ENCODE peak calls at places on chromosomes 3 and 15, in seven cellular contexts. Q is HCT116; K is transverse colon; X is sigmoid colon; G is B cell; J is astrocyte of the spinal cord; W is CD4-positive, alpha-beta T cell. D is an unnamed sample.

GRCh38 chr3:124701687-124702086 is 28.6 kb upstream of the UMPS start:
- DNase-seq in Q (no peak), J (peak; percentile 73), K (no peak), W (no peak), X (no peak), G (no peak), D (no peak)

GRCh38 chr15:100863406-100864198 is 16.0 kb upstream of the ALDH1A3 start:
- DNase-seq in K (peak; percentile 51), G (no peak), X (peak; percentile 86), J (no peak), Q (no peak), W (no peak), D (no peak)

GRCh38 chr3:140207541-140207940 is 272.6 kb downstream of the CLSTN2 start:
- DNase-seq in W (no peak), K (no peak), G (no peak), Q (no peak), J (no peak), X (no peak), D (no peak)

GRCh38 chr3:170634663-170635096 is 48.8 kb upstream of the SLC7A14 start:
- DNase-seq in G (no peak), W (no peak), Q (no peak), K (no peak), J (no peak), X (no peak), D (no peak)

GRCh38 chr15:59746777-59747176 is 57.7 kb upstream of the BNIP2 start:
- DNase-seq in G (no peak), Q (no peak), J (no peak), W (no peak), X (no peak), K (no peak), D (no peak)

GRCh38 chr3:30655187-30655812 is 48.9 kb downstream of the TGFBR2 start:
- DNase-seq in J (peak; percentile 92), W (no peak), G (no peak), Q (no peak), X (no peak), K (no peak), D (no peak)

GRCh38 chr3:22634450-22634849 is 568.7 kb upstream of the UBE2E2 start:
- DNase-seq in K (no peak), W (no peak), J (no peak), Q (no peak), G (no peak), X (no peak), D (no peak)

GRCh38 chr3:66809579-66809958 is 188.5 kb upstream of the KBTBD8 start:
- DNase-seq in K (no peak), Q (no peak), J (no peak), X (no peak), G (no peak), W (no peak), D (no peak)

GRCh38 chr3:78163379-78163778 is 1123.5 kb downstream of the ROBO2 start:
- DNase-seq in X (no peak), G (no peak), W (no peak), Q (no peak), J (peak; percentile 23), K (no peak), D (no peak)

GRCh38 chr15:63833246-63833696 is 477 bp downstream of the HERC1 start:
- DNase-seq in Q (no peak), K (peak; percentile 50), X (peak; percentile 73), J (peak; percentile 52), G (peak; percentile 62), W (no peak), D (peak; percentile 35)

GRCh38 chr15:91524534-91524933 is 329.0 kb upstream of the SLCO3A1 start:
- DNase-seq in G (no peak), W (no peak), J (no peak), X (no peak), K (no peak), Q (no peak), D (no peak)

GRCh38 chr3:126104742-126105605 is 21.1 kb upstream of the SLC41A3 start:
- DNase-seq in K (no peak), W (no peak), G (no peak), J (no peak), X (peak; percentile 58), Q (no peak), D (no peak)

GRCh38 chr3:140053011-140053702 is 118.2 kb downstream of the CLSTN2 start:
- DNase-seq in W (no peak), X (no peak), K (peak; percentile 57), J (no peak), Q (no peak), G (no peak), D (no peak)

GRCh38 chr15:62737551-62737950 is 305.0 kb upstream of the TPM1 start:
- DNase-seq in G (no peak), X (no peak), K (no peak), W (no peak), J (peak; percentile 6), Q (no peak), D (no peak)

DNA sequence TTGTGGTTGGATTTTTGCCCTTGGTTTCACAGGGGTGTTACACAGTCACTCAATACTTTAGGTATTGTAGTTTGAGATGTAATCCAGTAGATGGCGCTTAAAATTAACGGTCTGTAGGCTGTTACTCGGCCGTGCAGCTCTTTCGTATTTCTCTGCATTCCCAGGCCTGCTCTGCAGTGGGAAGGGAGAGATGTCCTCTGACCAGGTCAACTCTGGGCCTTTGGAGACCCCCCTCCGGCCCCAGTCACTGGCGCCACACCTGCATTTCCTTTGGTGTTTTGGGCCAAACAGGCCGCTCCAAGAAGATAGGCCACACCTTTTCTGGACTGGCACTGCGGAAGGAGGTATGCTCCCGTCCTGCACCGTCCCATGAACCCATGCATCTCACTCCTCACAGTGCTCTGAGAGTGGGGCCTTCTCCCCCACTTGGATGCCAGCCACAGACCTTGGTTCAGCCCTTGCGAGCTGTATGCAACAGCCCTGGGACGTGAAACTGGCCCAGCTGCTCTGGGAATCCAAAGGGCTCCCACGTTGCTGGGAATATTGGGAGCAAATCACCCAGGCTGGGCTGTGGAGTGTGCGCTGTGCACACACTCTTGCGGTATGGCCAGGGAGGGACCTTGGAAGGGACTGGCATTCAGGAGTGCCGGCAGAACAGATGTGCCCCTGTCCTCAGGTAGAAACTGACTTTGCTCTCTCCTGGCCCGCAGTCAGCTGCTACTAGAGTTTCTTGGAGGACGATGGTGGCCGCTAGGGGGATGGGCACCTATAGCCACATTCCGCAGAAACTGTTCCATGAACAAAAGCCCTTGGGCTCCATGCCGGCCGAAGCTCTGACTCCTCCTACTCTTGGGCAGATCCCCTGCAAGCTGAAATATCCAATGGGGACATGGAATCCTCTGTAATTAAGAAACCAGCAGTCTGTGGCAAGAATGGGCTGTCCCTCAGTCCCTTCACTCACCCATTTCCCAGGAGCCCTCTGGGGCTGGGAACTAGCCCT is 410.5 kb upstream of the CADM2 start:
- DNase-seq in W (no peak), K (no peak), Q (no peak), G (no peak), X (peak; percentile 52), J (peak; percentile 14), D (no peak)
- TF ChIP-seq CTCF in W (no peak), K (peak; percentile 43), Q (no peak), G (no peak), X (no peak), J (peak; percentile 51), D (peak; percentile 65)

GRCh38 chr3:123447749-123448502 is 964 bp downstream of the ADCY5 start:
- DNase-seq in G (peak; percentile 90), K (peak; percentile 33), X (no peak), Q (no peak), J (no peak), W (no peak), D (no peak)
- TF ChIP-seq CTCF in G (no peak), K (no peak), X (no peak), Q (no peak), J (no peak), W (no peak), D (peak; percentile 37)

GRCh38 chr3:17473761-17474160 is 268.7 kb downstream of the TBC1D5 start:
- DNase-seq in Q (no peak), X (no peak), J (peak; percentile 15), G (no peak), W (no peak), K (no peak), D (no peak)
- TF ChIP-seq CTCF in Q (no peak), X (no peak), J (peak; percentile 27), G (no peak), W (no peak), K (no peak), D (peak; percentile 12)

GRCh38 chr3:69558912-69559311 is 173.0 kb upstream of the FRMD4B start:
- DNase-seq in W (no peak), J (peak; percentile 21), Q (no peak), K (no peak), X (peak; percentile 76), G (no peak), D (no peak)

GRCh38 chr3:69565316-69565715 is 173.9 kb upstream of the MITF start:
- DNase-seq in K (no peak), G (no peak), W (no peak), Q (no peak), X (no peak), J (no peak), D (no peak)

GRCh38 chr3:69562001-69562400 is 176.1 kb upstream of the FRMD4B start:
- DNase-seq in G (no peak), K (no peak), W (no peak), J (no peak), Q (no peak), X (no peak), D (no peak)

GRCh38 chr3:69563968-69564367 is 175.3 kb upstream of the MITF start:
- DNase-seq in Q (no peak), J (no peak), G (no peak), W (no peak), X (no peak), K (no peak), D (no peak)

DNA sequence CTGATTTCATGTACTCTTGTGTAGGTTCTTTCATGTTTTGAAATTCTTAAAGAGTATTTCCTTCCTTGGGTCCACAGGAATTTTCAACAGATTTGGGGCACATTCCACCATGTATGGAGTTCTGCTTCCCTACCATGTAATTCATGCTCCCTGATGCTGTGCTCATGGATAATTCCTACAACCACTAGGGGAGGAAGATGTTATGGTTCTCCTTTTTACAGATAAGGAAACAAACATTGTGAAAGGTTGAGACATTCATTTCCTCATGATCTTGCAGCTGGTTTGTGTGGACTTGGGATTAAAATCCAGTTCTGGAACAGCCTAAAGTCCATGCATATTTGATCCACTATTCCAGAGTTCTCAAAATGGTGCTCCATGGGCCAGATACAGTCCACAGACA is 174.9 kb upstream of the FRMD4B start:
- DNase-seq in J (no peak), Q (no peak), X (no peak), W (no peak), K (no peak), G (no peak), D (no peak)
- TF ChIP-seq CTCF in J (no peak), Q (no peak), X (no peak), W (no peak), K (no peak), G (no peak), D (no peak)

GRCh38 chr15:80308002-80308401 is 56.0 kb upstream of the CTXND1 start:
- DNase-seq in G (no peak), Q (no peak), W (no peak), K (no peak), X (no peak), J (no peak), D (no peak)
- TF ChIP-seq CTCF in G (no peak), Q (no peak), W (no peak), K (no peak), X (no peak), J (no peak), D (peak; percentile 15)

GRCh38 chr3:195085356-195086130 is 185.4 kb downstream of the XXYLT1 start:
- DNase-seq in K (no peak), X (no peak), W (no peak), Q (no peak), G (no peak), J (no peak), D (no peak)
- TF ChIP-seq CTCF in K (no peak), X (no peak), W (no peak), Q (no peak), G (no peak), J (no peak), D (no peak)